ENCODE peak calls at places on chromosomes 3 and 15, in five cellular contexts. Y is ovary, W is stomach, P is A673, K is heart right ventricle. N is an unnamed sample.

GRCh38 chr3:162525791-162526190 is 1029.2 kb downstream of the OTOL1 start:
- DNase-seq in Y (no peak), W (no peak), P (no peak), K (no peak), N (no peak)

GRCh38 chr3:197746214-197746613 is 3.5 kb upstream of the FYTTD1 start:
- DNase-seq in Y (no peak), W (no peak), P (no peak), K (no peak), N (no peak)

GRCh38 chr3:42014949-42015533 is 53.1 kb upstream of the ULK4 start:
- DNase-seq in Y (no peak), W (peak; percentile 37), P (peak; percentile 87), K (peak; percentile 75), N (no peak)

GRCh38 chr3:88149146-88149515 is 628 bp upstream of the C3orf38 start:
- DNase-seq in Y (no peak), W (no peak), P (peak; percentile 71), K (no peak), N (no peak)

GRCh38 chr15:92725171-92725570 is 69.6 kb upstream of the FAM174B start:
- DNase-seq in Y (no peak), W (no peak), P (no peak), K (no peak), N (no peak)

GRCh38 chr3:133742351-133743091 is 3.7 kb upstream of the TF start:
- DNase-seq in Y (no peak), W (no peak), P (no peak), K (no peak), N (no peak)

GRCh38 chr3:13134879-13135206 is 61.6 kb upstream of the IQSEC1 start:
- DNase-seq in Y (no peak), W (peak; percentile 17), P (no peak), K (no peak), N (no peak)

GRCh38 chr3:150790621-150791020 is 27.7 kb upstream of the SIAH2 start:
- DNase-seq in Y (no peak), W (no peak), P (no peak), K (no peak), N (no peak)

GRCh38 chr3:189324538-189325138 is 152.9 kb downstream of the TPRG1 start:
- DNase-seq in Y (no peak), W (peak; percentile 78), P (peak; percentile 34), K (no peak), N (peak; percentile 90)

GRCh38 chr3:134790099-134790498 is 5.0 kb upstream of the EPHB1 start:
- DNase-seq in Y (no peak), W (no peak), P (no peak), K (no peak), N (no peak)

GRCh38 chr3:33439421-33440327 is 531 bp downstream of the UBP1 start:
- DNase-seq in Y (peak; percentile 44), W (peak; percentile 56), P (peak; percentile 64), K (peak; percentile 59), N (peak; percentile 43)

GRCh38 chr3:78887608-78888011 is 880.2 kb downstream of the ROBO1 start:
- DNase-seq in Y (no peak), W (no peak), P (no peak), K (no peak), N (no peak)

DNA sequence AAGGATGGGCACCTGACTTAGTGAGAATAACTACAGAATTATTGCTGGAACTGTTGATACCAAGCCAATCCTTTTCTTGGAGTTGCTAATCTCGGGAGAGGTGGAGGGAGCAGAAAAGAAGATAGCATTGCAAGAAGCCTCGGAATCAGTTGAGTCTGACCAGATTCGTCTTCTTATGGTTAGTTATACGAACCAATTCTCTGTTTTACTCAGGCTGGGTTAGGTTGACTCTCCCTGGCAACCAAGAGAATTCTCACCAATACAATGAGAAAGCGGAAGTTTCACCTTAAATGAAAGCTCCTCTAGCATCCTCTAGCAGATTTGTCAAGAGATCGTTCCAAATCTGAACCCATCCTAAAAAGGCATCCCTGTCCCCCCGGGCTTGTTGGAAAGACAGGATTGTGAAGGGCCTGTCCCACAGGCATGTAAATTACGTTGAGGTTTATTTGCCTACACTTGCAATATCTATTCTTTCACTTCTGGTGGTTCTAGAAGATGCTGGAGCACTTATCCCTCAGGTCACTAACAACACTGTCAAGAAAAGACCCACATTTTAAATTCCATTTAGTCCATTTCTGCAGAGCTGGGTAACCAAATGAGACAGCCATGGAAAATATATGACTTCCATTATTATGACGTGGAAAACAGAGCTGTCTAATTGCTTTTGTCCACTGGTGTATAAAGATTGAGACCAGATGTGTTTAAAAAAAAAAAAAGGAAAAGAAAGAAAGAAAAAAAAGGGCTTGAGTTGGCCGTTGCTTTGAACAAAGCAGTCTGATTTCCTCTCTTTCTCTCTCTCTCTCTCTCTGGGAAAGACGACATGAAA is 43.3 kb upstream of the UBE2E1 start:
- DNase-seq in Y (no peak), W (no peak), P (no peak), K (no peak), N (no peak)
- H3K4me3 ChIP-seq in Y (peak overlapping the region; percentile 32), W (no peak overlapping the region), P (no peak overlapping the region), K (peak overlapping the region; percentile 40), N (peak overlapping the region; percentile 11)

DNA sequence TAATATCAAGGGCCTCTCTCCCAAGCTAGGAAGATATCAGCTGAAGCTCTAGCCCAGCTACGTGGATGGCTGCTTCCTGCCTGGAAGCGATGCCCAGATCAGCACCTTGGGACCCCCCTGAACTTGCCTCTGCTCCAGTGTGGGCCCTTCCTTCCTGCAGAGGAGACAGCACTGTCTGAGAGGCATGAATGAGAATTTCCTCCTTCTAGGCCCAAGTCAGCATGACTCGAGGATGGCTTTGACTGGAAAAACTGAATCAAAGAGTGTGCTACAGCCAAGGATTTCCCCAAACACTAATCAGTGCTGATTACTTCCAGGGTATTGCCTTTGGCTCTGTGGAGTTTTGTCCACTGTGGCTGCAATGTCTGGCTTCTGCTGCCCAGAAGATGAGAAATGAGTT is 36.4 kb downstream of the FLNB start:
- DNase-seq in Y (no peak), W (no peak), P (no peak), K (no peak), N (no peak)
- H3K4me1 ChIP-seq in Y (peaks cover 19% of the 10 kb centered on the region), W (peaks cover 87% of the 10 kb centered on the region), P (peaks cover 11% of the 10 kb centered on the region), K (peaks cover 67% of the 10 kb centered on the region), N (no peaks in the 10 kb centered on the region)

GRCh38 chr3:123343296-123344174 is 105.4 kb downstream of the ADCY5 start:
- DNase-seq in Y (no peak), W (no peak), P (no peak), K (no peak), N (no peak)
- H3K27ac ChIP-seq in Y (no peak overlapping the region), W (no peak overlapping the region), P (no peak overlapping the region), K (peak overlapping the region; percentile 81), N (no peak overlapping the region)

GRCh38 chr3:15771444-15771843 is 26.3 kb downstream of the ANKRD28 start:
- DNase-seq in Y (no peak), W (no peak), P (no peak), K (no peak), N (no peak)

GRCh38 chr3:15766406-15766805 is 31.4 kb downstream of the ANKRD28 start:
- DNase-seq in Y (no peak), W (no peak), P (no peak), K (no peak), N (no peak)

GRCh38 chr3:15769256-15769915 is 28.4 kb downstream of the ANKRD28 start:
- DNase-seq in Y (no peak), W (no peak), P (peak; percentile 12), K (no peak), N (no peak)

GRCh38 chr3:15768421-15769255 is 29.1 kb downstream of the ANKRD28 start:
- DNase-seq in Y (no peak), W (no peak), P (peak; percentile 77), K (no peak), N (no peak)
- H3K4me3 ChIP-seq in Y (no peak overlapping the region), W (no peak overlapping the region), P (no peak overlapping the region), K (no peak overlapping the region), N (no peak overlapping the region)

GRCh38 chr15:71294636-71295241 is 179.5 kb downstream of the THSD4 start:
- DNase-seq in Y (no peak), W (no peak), P (no peak), K (no peak), N (no peak)

GRCh38 chr15:71294251-71294635 is 179.0 kb downstream of the THSD4 start:
- DNase-seq in Y (no peak), W (no peak), P (no peak), K (no peak), N (no peak)

GRCh38 chr15:71291723-71292122 is 176.5 kb downstream of the THSD4 start:
- DNase-seq in Y (no peak), W (no peak), P (no peak), K (no peak), N (peak; percentile 0)

GRCh38 chr15:71295242-71296031 is 180.2 kb downstream of the THSD4 start:
- DNase-seq in Y (no peak), W (no peak), P (peak; percentile 92), K (no peak), N (no peak)

DNA sequence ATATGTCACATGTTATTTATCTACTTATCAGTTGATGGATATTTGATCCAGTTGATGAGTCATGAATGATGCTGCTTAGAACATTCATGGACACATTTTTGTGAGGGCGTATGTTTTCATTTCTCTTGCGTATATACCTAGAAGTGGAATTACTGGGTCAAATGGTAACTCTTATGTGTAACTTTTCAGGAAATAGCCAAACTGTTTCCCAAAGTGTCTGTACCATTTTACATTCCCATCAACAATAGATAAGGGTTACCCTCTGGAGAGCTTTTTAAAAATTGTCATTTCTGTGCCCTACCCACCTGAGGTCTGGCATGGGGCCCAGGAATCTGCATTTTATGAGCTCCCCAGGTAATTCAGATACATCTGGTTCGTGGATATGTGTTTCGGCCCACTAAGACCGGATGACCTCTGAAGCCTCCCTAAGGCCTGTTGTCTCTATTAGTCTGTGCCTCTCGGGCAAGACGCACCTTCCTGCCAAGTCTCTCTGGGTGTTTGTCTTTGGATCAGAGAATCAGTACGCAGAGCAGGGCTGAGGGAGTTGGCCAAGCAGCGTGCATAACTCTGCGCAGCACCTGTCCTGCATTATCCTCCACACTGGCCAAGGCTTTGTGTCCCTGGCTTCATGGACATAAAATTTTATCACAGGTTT is 180.9 kb downstream of the THSD4 start:
- DNase-seq in Y (no peak), W (no peak), P (peak; percentile 30), K (no peak), N (no peak)
- H3K4me1 ChIP-seq in Y (no peaks in the 10 kb centered on the region), W (peaks cover 19% of the 10 kb centered on the region), P (peaks cover 12% of the 10 kb centered on the region), K (peaks cover 43% of the 10 kb centered on the region), N (no peaks in the 10 kb centered on the region)

DNA sequence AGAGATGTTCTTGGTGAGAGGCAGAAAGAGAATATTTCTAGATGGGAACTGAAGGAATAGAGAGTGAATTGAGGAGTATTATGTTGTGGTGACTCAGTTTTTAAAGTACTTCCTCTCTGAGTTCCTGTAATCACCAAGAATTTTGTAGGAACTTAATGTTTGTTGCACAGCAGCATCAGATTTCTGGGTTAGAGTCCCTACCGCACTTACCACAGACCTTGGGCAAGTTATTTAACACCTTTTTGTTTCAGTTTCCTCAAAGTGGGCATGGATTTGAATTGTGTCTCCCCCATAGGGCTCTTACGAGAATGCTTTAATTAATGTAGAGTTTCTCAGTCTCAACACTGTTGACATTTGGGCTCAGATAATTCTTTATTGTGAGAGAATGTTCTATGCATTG is 22.3 kb upstream of the SCAANT1 start:
- DNase-seq in Y (no peak), W (no peak), P (no peak), K (no peak), N (peak; percentile 29)
- H3K27ac ChIP-seq in Y (no peak overlapping the region), W (no peak overlapping the region), P (no peak overlapping the region), K (no peak overlapping the region), N (no peak overlapping the region)